ENCODE peak calls at places on chromosome 13, in six cellular contexts. One of them, this sample, is unnamed.

GRCh38 chr13:27834095-27834494 is 41.8 kb downstream of the GSX1 start:
- DNase-seq in A673: no peak
- DNase-seq in epithelial cell of prostate: no peak
- DNase-seq in HEK293T: no peak
- DNase-seq in RKO: no peak
- DNase-seq in activated T-helper 1 cell treated with Interleukin-2 at 50 U/mL for 16 hours: no peak
- DNase-seq in this sample: no peak

GRCh38 chr13:59931621-59932020 is 232.1 kb downstream of the DIAPH3 start:
- DNase-seq in activated T-helper 1 cell treated with Interleukin-2 at 50 U/mL for 16 hours: no peak
- DNase-seq in RKO: no peak
- DNase-seq in epithelial cell of prostate: peak; percentile 45
- DNase-seq in HEK293T: no peak
- DNase-seq in A673: no peak
- DNase-seq in this sample: no peak

GRCh38 chr13:38657191-38657590 is 29.7 kb upstream of the FREM2 start:
- DNase-seq in epithelial cell of prostate: no peak
- DNase-seq in HEK293T: no peak
- DNase-seq in A673: peak; percentile 79
- DNase-seq in activated T-helper 1 cell treated with Interleukin-2 at 50 U/mL for 16 hours: no peak
- DNase-seq in RKO: peak; percentile 47
- DNase-seq in this sample: no peak

GRCh38 chr13:26987614-26988013 is 184.0 kb downstream of the USP12 start:
- DNase-seq in HEK293T: no peak
- DNase-seq in activated T-helper 1 cell treated with Interleukin-2 at 50 U/mL for 16 hours: no peak
- DNase-seq in RKO: no peak
- DNase-seq in A673: no peak
- DNase-seq in epithelial cell of prostate: no peak
- DNase-seq in this sample: no peak

GRCh38 chr13:40101708-40102359 is 446.4 kb downstream of the COG6 start:
- DNase-seq in A673: no peak
- DNase-seq in RKO: no peak
- DNase-seq in activated T-helper 1 cell treated with Interleukin-2 at 50 U/mL for 16 hours: no peak
- DNase-seq in HEK293T: no peak
- DNase-seq in epithelial cell of prostate: peak; percentile 45
- DNase-seq in this sample: no peak

GRCh38 chr13:88926890-88927502 is 1255.8 kb downstream of the SLITRK5 start:
- DNase-seq in RKO: no peak
- DNase-seq in epithelial cell of prostate: no peak
- DNase-seq in HEK293T: no peak
- DNase-seq in A673: no peak
- DNase-seq in activated T-helper 1 cell treated with Interleukin-2 at 50 U/mL for 16 hours: no peak
- DNase-seq in this sample: no peak

GRCh38 chr13:73109288-73109899 is 50.6 kb downstream of the KLF5 start:
- DNase-seq in epithelial cell of prostate: no peak
- DNase-seq in RKO: no peak
- DNase-seq in activated T-helper 1 cell treated with Interleukin-2 at 50 U/mL for 16 hours: no peak
- DNase-seq in HEK293T: no peak
- DNase-seq in A673: no peak
- DNase-seq in this sample: no peak

GRCh38 chr13:39910041-39910440 is 254.6 kb downstream of the COG6 start:
- DNase-seq in activated T-helper 1 cell treated with Interleukin-2 at 50 U/mL for 16 hours: no peak
- DNase-seq in RKO: no peak
- DNase-seq in A673: no peak
- DNase-seq in HEK293T: no peak
- DNase-seq in epithelial cell of prostate: no peak
- DNase-seq in this sample: no peak

GRCh38 chr13:24148414-24149305 is 11.9 kb upstream of the SPATA13 start:
- DNase-seq in activated T-helper 1 cell treated with Interleukin-2 at 50 U/mL for 16 hours: no peak
- DNase-seq in epithelial cell of prostate: peak; percentile 89
- DNase-seq in HEK293T: no peak
- DNase-seq in RKO: peak; percentile 98
- DNase-seq in A673: peak; percentile 81
- DNase-seq in this sample: peak; percentile 99

GRCh38 chr13:112709825-112710783 is 20.3 kb downstream of the ATP11A start:
- DNase-seq in RKO: no peak
- DNase-seq in A673: no peak
- DNase-seq in epithelial cell of prostate: no peak
- DNase-seq in activated T-helper 1 cell treated with Interleukin-2 at 50 U/mL for 16 hours: no peak
- DNase-seq in HEK293T: no peak
- DNase-seq in this sample: no peak

GRCh38 chr13:113874579-113875428 is 10.9 kb upstream of the GAS6 start:
- DNase-seq in activated T-helper 1 cell treated with Interleukin-2 at 50 U/mL for 16 hours: no peak
- DNase-seq in A673: no peak
- DNase-seq in HEK293T: no peak
- DNase-seq in RKO: no peak
- DNase-seq in epithelial cell of prostate: no peak
- DNase-seq in this sample: no peak

GRCh38 chr13:30172593-30173300 is 134.6 kb downstream of the KATNAL1 start:
- DNase-seq in activated T-helper 1 cell treated with Interleukin-2 at 50 U/mL for 16 hours: no peak
- DNase-seq in A673: no peak
- DNase-seq in HEK293T: no peak
- DNase-seq in epithelial cell of prostate: no peak
- DNase-seq in RKO: no peak
- DNase-seq in this sample: no peak

GRCh38 chr13:54845351-54845965 is 1816.8 kb downstream of the OLFM4 start:
- DNase-seq in activated T-helper 1 cell treated with Interleukin-2 at 50 U/mL for 16 hours: no peak
- DNase-seq in RKO: no peak
- DNase-seq in epithelial cell of prostate: no peak
- DNase-seq in A673: no peak
- DNase-seq in HEK293T: no peak
- DNase-seq in this sample: no peak

GRCh38 chr13:30934381-30934780 is 1.9 kb downstream of the TEX26 start:
- DNase-seq in HEK293T: no peak
- DNase-seq in A673: no peak
- DNase-seq in activated T-helper 1 cell treated with Interleukin-2 at 50 U/mL for 16 hours: no peak
- DNase-seq in RKO: no peak
- DNase-seq in epithelial cell of prostate: no peak
- DNase-seq in this sample: no peak

GRCh38 chr13:20553309-20553708 is 13.6 kb upstream of the IFT88 start:
- DNase-seq in HEK293T: no peak
- DNase-seq in RKO: no peak
- DNase-seq in A673: no peak
- DNase-seq in activated T-helper 1 cell treated with Interleukin-2 at 50 U/mL for 16 hours: no peak
- DNase-seq in epithelial cell of prostate: no peak
- DNase-seq in this sample: no peak

GRCh38 chr13:77514336-77514726 is 21.2 kb upstream of the SCEL start:
- DNase-seq in activated T-helper 1 cell treated with Interleukin-2 at 50 U/mL for 16 hours: no peak
- DNase-seq in HEK293T: no peak
- DNase-seq in RKO: no peak
- DNase-seq in epithelial cell of prostate: no peak
- DNase-seq in A673: no peak
- DNase-seq in this sample: no peak

GRCh38 chr13:51479199-51479523 is 26.3 kb upstream of the INTS6 start:
- DNase-seq in RKO: peak; percentile 76
- DNase-seq in activated T-helper 1 cell treated with Interleukin-2 at 50 U/mL for 16 hours: no peak
- DNase-seq in epithelial cell of prostate: peak; percentile 16
- DNase-seq in A673: no peak
- DNase-seq in HEK293T: no peak
- DNase-seq in this sample: no peak

GRCh38 chr13:57212989-57213388 is 46.0 kb downstream of the PRR20E start:
- DNase-seq in HEK293T: no peak
- DNase-seq in RKO: no peak
- DNase-seq in activated T-helper 1 cell treated with Interleukin-2 at 50 U/mL for 16 hours: no peak
- DNase-seq in epithelial cell of prostate: no peak
- DNase-seq in A673: no peak
- DNase-seq in this sample: no peak

GRCh38 chr13:74773263-74773662 is 639.1 kb upstream of the KLF12 start:
- DNase-seq in A673: no peak
- DNase-seq in RKO: no peak
- DNase-seq in HEK293T: no peak
- DNase-seq in epithelial cell of prostate: no peak
- DNase-seq in activated T-helper 1 cell treated with Interleukin-2 at 50 U/mL for 16 hours: no peak
- DNase-seq in this sample: no peak

GRCh38 chr13:94454906-94455305 is 24.6 kb downstream of the DCT start:
- DNase-seq in activated T-helper 1 cell treated with Interleukin-2 at 50 U/mL for 16 hours: no peak
- DNase-seq in HEK293T: no peak
- DNase-seq in A673: no peak
- DNase-seq in epithelial cell of prostate: no peak
- DNase-seq in RKO: peak; percentile 21
- DNase-seq in this sample: no peak

GRCh38 chr13:109336730-109337129 is 449.7 kb downstream of the IRS2 start:
- DNase-seq in A673: no peak
- DNase-seq in epithelial cell of prostate: no peak
- DNase-seq in HEK293T: no peak
- DNase-seq in RKO: no peak
- DNase-seq in activated T-helper 1 cell treated with Interleukin-2 at 50 U/mL for 16 hours: no peak
- DNase-seq in this sample: peak; percentile 37

GRCh38 chr13:98810746-98811145 is 58.3 kb upstream of the SLC15A1 start:
- DNase-seq in HEK293T: no peak
- DNase-seq in RKO: no peak
- DNase-seq in activated T-helper 1 cell treated with Interleukin-2 at 50 U/mL for 16 hours: no peak
- DNase-seq in A673: no peak
- DNase-seq in epithelial cell of prostate: no peak
- DNase-seq in this sample: no peak

GRCh38 chr13:86591862-86592261 is 792.6 kb upstream of the SLITRK6 start:
- DNase-seq in RKO: no peak
- DNase-seq in A673: no peak
- DNase-seq in epithelial cell of prostate: no peak
- DNase-seq in HEK293T: no peak
- DNase-seq in activated T-helper 1 cell treated with Interleukin-2 at 50 U/mL for 16 hours: no peak
- DNase-seq in this sample: no peak

GRCh38 chr13:99969934-99970760 is 1.4 kb downstream of the ZIC5 start:
- DNase-seq in A673: peak; percentile 93
- DNase-seq in RKO: peak; percentile 72
- DNase-seq in epithelial cell of prostate: no peak
- DNase-seq in HEK293T: peak; percentile 62
- DNase-seq in activated T-helper 1 cell treated with Interleukin-2 at 50 U/mL for 16 hours: no peak
- DNase-seq in this sample: peak; percentile 63

GRCh38 chr13:47426126-47426849 is 529.4 kb upstream of the HTR2A start:
- DNase-seq in RKO: no peak
- DNase-seq in HEK293T: no peak
- DNase-seq in A673: no peak
- DNase-seq in epithelial cell of prostate: peak; percentile 3
- DNase-seq in activated T-helper 1 cell treated with Interleukin-2 at 50 U/mL for 16 hours: no peak
- DNase-seq in this sample: no peak

GRCh38 chr13:111115841-111116500 is 861 bp downstream of the ARHGEF7 start:
- DNase-seq in activated T-helper 1 cell treated with Interleukin-2 at 50 U/mL for 16 hours: no peak
- DNase-seq in HEK293T: peak; percentile 31
- DNase-seq in epithelial cell of prostate: no peak
- DNase-seq in RKO: no peak
- DNase-seq in A673: peak; percentile 5
- DNase-seq in this sample: no peak

This sample was measured in PC-9.